ENCODE peak calls at places on chromosomes 6 and 20, in four cellular contexts. P, N, M and Y are unnamed samples.

GRCh38 chr20:48797850-48798747 is 29.7 kb downstream of the PREX1 start:
- DNase-seq in P (no peak), N (no peak), M (no peak), Y (no peak)

GRCh38 chr6:123016431-123017110 is 20.5 kb downstream of the CLVS2 start:
- DNase-seq in P (no peak), N (no peak), M (peak), Y (no peak)

GRCh38 chr20:17571153-17571527 is 1.3 kb downstream of the DSTN start:
- DNase-seq in P (peak), N (no peak), M (no peak), Y (no peak)

GRCh38 chr20:54879393-54879792 is 404.0 kb downstream of the DOK5 start:
- DNase-seq in P (no peak), N (no peak), M (no peak), Y (no peak)

GRCh38 chr6:147156799-147157382 is 47.3 kb upstream of the STXBP5 start:
- DNase-seq in P (no peak), N (peak), M (no peak), Y (no peak)

GRCh38 chr20:62766071-62766450 is 30.2 kb upstream of the MRGBP start:
- DNase-seq in P (no peak), N (no peak), M (no peak), Y (no peak)

GRCh38 chr6:133396630-133397335 is 155.6 kb downstream of the EYA4 start:
- DNase-seq in P (no peak), N (no peak), M (no peak), Y (no peak)

GRCh38 chr6:156617376-156617775 is 159.8 kb upstream of the ARID1B start:
- DNase-seq in P (no peak), N (no peak), M (peak), Y (peak)

GRCh38 chr6:143060806-143061596 is at the start of gene AIG1:
- DNase-seq in P (peak), N (no peak), M (no peak), Y (peak)

GRCh38 chr20:58131111-58131510 is 97.3 kb downstream of the ANKRD60 start:
- DNase-seq in P (no peak), N (peak), M (no peak), Y (peak)

GRCh38 chr6:147285087-147285855 is 81.1 kb downstream of the STXBP5 start:
- DNase-seq in P (peak), N (peak), M (no peak), Y (no peak)

GRCh38 chr6:81750201-81750600 is 2.3 kb downstream of the TENT5A start:
- DNase-seq in P (no peak), N (no peak), M (no peak), Y (no peak)

GRCh38 chr6:36920546-36920945 is 34.0 kb upstream of the PI16 start:
- DNase-seq in P (no peak), N (peak), M (no peak), Y (no peak)

GRCh38 chr6:115721564-115721963 is 339.1 kb downstream of the FRK start:
- DNase-seq in P (no peak), N (no peak), M (no peak), Y (no peak)

GRCh38 chr6:130076512-130076911 is 58.1 kb downstream of the L3MBTL3 start:
- DNase-seq in P (no peak), N (peak), M (no peak), Y (no peak)

GRCh38 chr6:124573953-124574352 is 388.3 kb upstream of the RNF217 start:
- DNase-seq in P (no peak), N (no peak), M (no peak), Y (no peak)

GRCh38 chr6:105162377-105162776 is 17.4 kb downstream of the POPDC3 start:
- DNase-seq in P (no peak), N (no peak), M (no peak), Y (no peak)

GRCh38 chr6:74250161-74250560 is 554.2 kb downstream of the CD109 start:
- DNase-seq in P (no peak), N (no peak), M (no peak), Y (no peak)

GRCh38 chr20:12207875-12208274 is 290.2 kb downstream of the BTBD3 start:
- DNase-seq in P (no peak), N (peak), M (peak), Y (peak)

GRCh38 chr20:61724376-61724775 is 341.3 kb downstream of the TAF4 start:
- DNase-seq in P (no peak), N (no peak), M (no peak), Y (peak)
- TF ChIP-seq CTCF in P (peak), N (peak), M (no peak), Y (peak)

DNA sequence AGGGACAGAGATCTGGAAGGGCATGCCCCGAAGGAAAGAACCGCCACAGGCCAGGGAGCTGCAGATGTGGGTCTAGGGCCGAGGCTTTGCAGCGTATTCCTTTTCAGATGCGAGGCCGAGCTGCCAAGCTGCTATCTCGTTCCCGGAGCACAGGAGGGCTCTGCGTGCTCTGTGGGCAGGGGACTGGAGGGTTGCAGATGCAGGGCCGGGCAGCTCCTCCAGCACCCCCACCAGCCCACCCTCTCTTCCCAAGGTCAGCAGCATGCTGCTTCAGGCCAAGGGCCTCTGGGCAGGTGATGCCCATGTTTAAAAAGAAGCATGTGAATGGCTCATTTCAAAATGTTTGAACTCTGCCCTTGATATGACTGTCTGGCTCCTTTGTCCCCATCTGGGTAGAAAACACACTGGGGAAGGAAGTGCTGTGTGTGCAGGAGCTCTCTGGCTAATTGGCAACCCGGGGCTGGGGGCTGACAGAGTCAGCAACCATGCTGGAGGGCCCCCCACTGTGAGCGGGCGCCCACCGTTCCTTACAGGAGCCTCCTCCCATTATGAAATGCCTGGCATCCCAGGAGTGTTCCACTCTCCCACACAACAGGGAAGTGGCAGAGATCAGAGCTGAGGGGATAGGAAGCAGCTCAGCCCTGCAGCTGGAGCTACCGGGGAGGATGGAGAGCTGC is 353.4 kb downstream of the ZFAND3 start:
- DNase-seq in P (no peak), N (no peak), M (no peak), Y (no peak)
- TF ChIP-seq CTCF in P (no peak), N (no peak), M (no peak), Y (no peak)

GRCh38 chr20:50460608-50461268 is 49.4 kb upstream of the PTPN1 start:
- DNase-seq in P (peak), N (peak), M (peak), Y (peak)
- TF ChIP-seq CTCF in P (peak), N (peak), M (peak), Y (peak)

GRCh38 chr6:69164564-69165252 is 529.6 kb downstream of the ADGRB3 start:
- DNase-seq in P (no peak), N (no peak), M (no peak), Y (peak)
- TF ChIP-seq CTCF in P (no peak), N (no peak), M (no peak), Y (no peak)

GRCh38 chr6:79762370-79762769 is 131.2 kb downstream of the SH3BGRL2 start:
- DNase-seq in P (no peak), N (peak), M (no peak), Y (peak)
- TF ChIP-seq CTCF in P (no peak), N (peak), M (no peak), Y (peak)

DNA sequence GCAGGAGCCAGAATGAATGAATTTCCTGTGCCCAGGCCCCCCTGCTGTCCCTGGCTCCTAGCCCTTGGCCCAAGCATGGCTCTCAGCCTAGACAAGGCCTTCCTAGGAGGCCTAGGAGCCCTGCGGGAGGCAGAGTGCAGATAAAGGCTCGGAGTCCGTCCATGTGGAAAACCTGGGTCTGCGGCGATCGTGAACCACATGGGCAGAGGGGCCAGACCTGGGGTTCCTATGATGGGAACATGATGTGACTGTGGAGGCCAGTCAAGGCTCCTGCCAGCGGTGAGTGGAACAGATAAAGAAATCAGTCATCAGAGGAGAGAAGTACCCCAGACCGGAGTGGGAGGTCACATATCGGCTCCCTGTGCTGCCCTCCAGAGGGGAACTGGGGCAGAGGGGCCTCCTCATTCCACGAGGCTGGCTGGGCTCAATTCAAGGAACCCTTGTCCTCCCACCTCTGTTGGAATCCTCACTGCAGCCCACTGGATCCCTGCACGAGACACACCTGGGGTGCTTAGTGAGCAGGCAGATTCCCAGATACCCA is 5.8 kb upstream of the VSTM2L start:
- DNase-seq in P (no peak), N (no peak), M (no peak), Y (no peak)
- TF ChIP-seq CTCF in P (no peak), N (peak), M (no peak), Y (no peak)

DNA sequence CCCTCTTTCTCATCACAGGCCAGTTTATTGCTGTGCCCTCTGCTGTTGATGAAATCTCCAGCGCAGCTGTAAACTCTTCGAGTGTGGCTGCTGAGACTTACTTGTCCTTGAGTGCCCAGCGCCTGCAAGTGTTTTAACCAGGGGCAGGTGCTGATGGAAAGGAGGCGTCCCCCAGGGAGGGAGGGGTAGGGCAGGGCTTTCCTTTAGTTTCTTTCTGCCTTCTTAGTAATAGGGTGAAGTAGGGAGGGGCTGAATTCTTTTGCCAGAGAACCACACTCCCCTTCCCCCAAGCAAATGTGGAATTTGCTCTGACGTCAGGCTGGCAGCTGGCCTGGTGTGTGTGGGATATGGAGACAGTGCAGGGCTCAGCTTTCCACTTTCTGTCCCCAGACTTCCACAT is 61.2 kb downstream of the IGF2R start:
- DNase-seq in P (no peak), N (peak), M (peak), Y (no peak)
- TF ChIP-seq CTCF in P (no peak), N (peak), M (no peak), Y (no peak)

GRCh38 chr6:18028332-18028731 is 40.9 kb upstream of the KIF13A start:
- DNase-seq in P (no peak), N (no peak), M (no peak), Y (no peak)
- TF ChIP-seq CTCF in P (no peak), N (no peak), M (no peak), Y (no peak)

DNA sequence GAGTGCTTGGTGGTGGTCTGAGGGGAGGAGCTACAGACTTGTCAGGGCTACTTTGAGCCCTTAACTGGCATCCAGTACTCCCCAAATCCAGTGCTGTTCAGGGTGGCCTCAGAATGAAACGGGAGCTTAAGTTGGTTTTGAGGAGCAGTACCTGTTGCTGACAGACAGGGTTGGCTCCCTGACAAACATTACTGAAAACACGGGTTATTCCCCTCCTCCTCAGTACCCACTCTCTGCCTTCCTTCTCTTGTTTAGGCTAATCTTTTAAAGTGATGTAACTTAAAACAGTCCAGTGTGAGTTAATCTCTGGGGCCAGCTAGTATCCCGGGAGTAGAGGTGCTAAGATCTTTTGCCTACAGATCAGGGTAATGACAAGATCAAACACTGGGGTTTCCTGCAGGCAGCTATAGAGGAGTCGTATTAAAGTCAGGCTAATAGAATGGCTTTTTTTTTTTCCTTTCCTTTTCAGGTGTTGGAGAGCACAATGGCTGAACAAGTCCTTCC is 3.7 kb downstream of the TNFAIP3 start:
- DNase-seq in P (peak), N (no peak), M (no peak), Y (no peak)
- TF ChIP-seq CTCF in P (no peak), N (peak), M (peak), Y (no peak)